ENCODE peak calls at places on chromosomes 13 and 19, in ten cellular contexts. Z is Caco-2; O is pancreas; B is adipocyte; S is effector memory CD4-positive, alpha-beta T cell; D is GM23338; R is thoracic aorta; Y is testis; J is neural progenitor cell; F is psoas muscle. M is an unnamed sample.
A peak's percentile ranks its signal among the peaks of the same experiment; 100 is the strongest.

GRCh38 chr13:105159794-105160193 is 1375.7 kb downstream of the EFNB2 start:
- DNase-seq in Z (no peak), O (no peak), D (no peak), S (no peak), R (no peak), J (no peak), B (no peak), F (no peak), Y (no peak), M (no peak)

GRCh38 chr19:18292810-18293641 is 11.6 kb upstream of the JUND start:
- DNase-seq in Z (peak; percentile 95), D (peak; percentile 97), Y (peak; percentile 79), B (peak; percentile 73), S (no peak), O (peak; percentile 77), J (peak; percentile 94), R (peak; percentile 61), F (peak; percentile 85), M (peak; percentile 92)

GRCh38 chr13:71864094-71864980 is 2.7 kb downstream of the DACH1 start:
- DNase-seq in R (no peak), O (peak; percentile 51), Y (peak; percentile 34), Z (no peak), J (peak; percentile 87), F (peak; percentile 22), D (peak; percentile 78), B (peak; percentile 2), S (no peak), M (peak; percentile 84)

GRCh38 chr13:75258159-75258782 is 223.7 kb downstream of the TBC1D4 start:
- DNase-seq in F (no peak), R (no peak), D (peak; percentile 67), B (peak; percentile 79), J (peak; percentile 47), Y (no peak), O (no peak), S (no peak), Z (no peak), M (no peak)

GRCh38 chr19:40633207-40633606 is 32.0 kb downstream of the LTBP4 start:
- DNase-seq in J (no peak), B (peak; percentile 50), F (no peak), D (no peak), O (no peak), R (no peak), Z (no peak), S (no peak), Y (no peak), M (no peak)

GRCh38 chr13:51261610-51262249 is 39.5 kb downstream of the FAM124A start:
- DNase-seq in F (no peak), Y (no peak), J (no peak), Z (no peak), O (no peak), B (no peak), D (no peak), S (no peak), R (no peak), M (no peak)

GRCh38 chr19:6996810-6997209 is 24.4 kb downstream of the MBD3L2B start:
- DNase-seq in F (no peak), D (no peak), J (no peak), Y (no peak), R (no peak), B (no peak), O (no peak), Z (no peak), S (no peak), M (no peak)

GRCh38 chr13:26896986-26897668 is 136.5 kb upstream of the GPR12 start:
- DNase-seq in Z (no peak), O (no peak), R (no peak), J (peak; percentile 88), S (no peak), D (no peak), B (no peak), Y (no peak), F (no peak), M (no peak)

GRCh38 chr13:64274481-64275217 is 2859.0 kb upstream of the PCDH20 start:
- DNase-seq in B (no peak), D (no peak), J (no peak), S (no peak), F (no peak), Z (peak; percentile 42), O (no peak), Y (no peak), R (no peak), M (no peak)

GRCh38 chr19:1864480-1865171 is 1.2 kb upstream of the KLF16 start:
- DNase-seq in Z (peak; percentile 83), F (peak; percentile 79), O (peak; percentile 74), Y (peak; percentile 70), S (peak; percentile 40), D (peak; percentile 90), R (no peak), J (peak; percentile 91), B (peak; percentile 76), M (no peak)

GRCh38 chr13:72062566-72062965 is 195.6 kb upstream of the DACH1 start:
- DNase-seq in Z (no peak), R (no peak), F (peak; percentile 9), J (peak; percentile 90), S (no peak), Y (no peak), B (no peak), D (peak; percentile 83), O (no peak), M (peak; percentile 75)

GRCh38 chr13:112067121-112067741 is at the start of gene SOX1:
- DNase-seq in S (no peak), Y (no peak), D (peak; percentile 73), B (no peak), O (no peak), J (peak; percentile 87), F (no peak), R (no peak), Z (no peak), M (no peak)
- H3K4me3 ChIP-seq in S (peak within 1 kb of the TSS; percentile 19), Y (peak within 1 kb of the TSS; percentile 39), D (peak within 1 kb of the TSS; percentile 58), B (no peak within 1 kb of the TSS), O (peak within 1 kb of the TSS; percentile 18), J (peak within 1 kb of the TSS; percentile 56), F (peak within 1 kb of the TSS; percentile 49), R (peak within 1 kb of the TSS; percentile 56), Z (peak within 1 kb of the TSS; percentile 47), M (no peak within 1 kb of the TSS)

DNA sequence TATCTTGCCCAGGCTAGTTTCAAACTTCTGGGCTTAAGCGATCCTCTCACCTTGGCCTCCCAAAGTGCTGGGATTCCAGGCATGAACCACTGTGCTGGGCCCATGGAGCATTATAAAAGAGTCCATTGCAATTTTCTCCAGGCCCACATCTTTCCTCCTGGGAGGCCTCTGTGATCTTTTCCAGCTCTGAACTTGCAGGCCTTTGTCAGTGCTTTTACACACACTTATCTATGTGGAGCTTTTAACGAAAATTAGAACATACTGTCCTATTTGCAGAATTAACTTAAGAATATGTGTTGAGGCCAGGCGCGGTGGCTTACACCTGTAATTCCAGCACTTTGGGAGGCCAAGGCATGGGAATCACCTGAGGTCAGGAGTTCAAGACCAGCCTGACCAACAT is 23.9 kb downstream of the TDRD12 start:
- DNase-seq in O (no peak), Y (no peak), F (no peak), S (no peak), B (no peak), R (no peak), D (no peak), J (no peak), Z (no peak), M (no peak)
- H3K4me1 ChIP-seq in O (no peaks in the 10 kb centered on the region), Y (no peaks in the 10 kb centered on the region), F (no peaks in the 10 kb centered on the region), S (peaks cover 12% of the 10 kb centered on the region), B (no peaks in the 10 kb centered on the region), R (no peaks in the 10 kb centered on the region), D (no peaks in the 10 kb centered on the region), J (peaks cover 1% of the 10 kb centered on the region), Z (no peaks in the 10 kb centered on the region), M (no peaks in the 10 kb centered on the region)

GRCh38 chr19:49891393-49891792 is 5.3 kb downstream of the IL4I1 start:
- DNase-seq in R (no peak), Z (peak; percentile 33), D (no peak), Y (no peak), B (no peak), S (no peak), O (no peak), J (no peak), F (no peak), M (no peak)

GRCh38 chr19:49889038-49889686 is 7.5 kb downstream of the IL4I1 start:
- DNase-seq in Z (peak; percentile 30), F (no peak), Y (no peak), B (no peak), O (peak; percentile 14), S (no peak), J (no peak), R (no peak), D (no peak), M (no peak)

GRCh38 chr19:49890349-49891311 is 6.1 kb downstream of the IL4I1 start:
- DNase-seq in B (peak; percentile 39), Z (peak; percentile 86), J (peak; percentile 82), S (peak; percentile 64), R (no peak), D (peak; percentile 80), O (peak; percentile 50), Y (peak; percentile 57), F (no peak), M (no peak)

GRCh38 chr19:49888478-49888901 is 8.2 kb downstream of the IL4I1 start:
- DNase-seq in Y (no peak), B (no peak), O (peak; percentile 12), D (no peak), J (no peak), R (no peak), Z (peak; percentile 27), S (no peak), F (no peak), M (no peak)

DNA sequence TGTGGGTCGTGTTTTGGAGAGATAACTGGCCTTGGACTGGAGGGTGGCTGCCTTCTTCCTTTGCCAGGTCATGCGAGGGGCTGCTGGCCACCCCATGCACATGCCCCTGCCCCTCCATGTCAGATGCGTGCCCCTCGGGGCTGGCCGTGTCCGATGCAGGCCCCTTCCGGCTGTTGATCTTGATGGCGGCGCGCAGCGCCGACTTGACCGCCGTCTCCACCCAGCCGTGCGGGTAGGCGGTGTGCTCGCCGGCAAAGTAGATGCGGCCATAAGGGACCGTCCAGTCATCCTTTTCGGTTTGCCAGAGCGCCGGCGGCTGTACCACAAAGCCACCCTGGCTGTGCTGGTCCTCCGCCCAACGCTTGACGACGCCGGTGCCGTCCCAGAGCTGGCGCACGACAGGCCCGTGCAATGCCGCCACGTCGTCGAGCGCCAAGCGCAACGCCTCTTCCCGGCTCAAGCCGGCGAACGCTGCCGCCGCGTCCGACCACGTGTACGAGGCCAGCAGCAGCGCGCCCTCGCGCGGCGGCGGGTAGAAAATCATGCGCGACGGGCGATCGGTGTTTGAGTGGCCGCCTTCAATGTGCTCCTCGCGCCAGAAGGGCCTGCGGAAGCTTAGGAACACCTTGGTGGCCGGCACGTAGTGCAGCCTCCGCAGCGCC is 6.9 kb downstream of the IL4I1 start:
- DNase-seq in R (no peak), S (peak; percentile 64), Y (peak; percentile 79), D (peak; percentile 94), Z (peak; percentile 90), O (peak; percentile 38), B (peak; percentile 71), J (peak; percentile 91), F (peak; percentile 82), M (no peak)
- H3K4me3 ChIP-seq in R (peak overlapping the region; percentile 56), S (peak overlapping the region; percentile 63), Y (peak overlapping the region; percentile 43), D (peak overlapping the region; percentile 53), Z (peak overlapping the region; percentile 86), O (peak overlapping the region; percentile 26), B (no peak overlapping the region), J (peak overlapping the region; percentile 30), F (peak overlapping the region; percentile 53), M (no peak overlapping the region)

DNA sequence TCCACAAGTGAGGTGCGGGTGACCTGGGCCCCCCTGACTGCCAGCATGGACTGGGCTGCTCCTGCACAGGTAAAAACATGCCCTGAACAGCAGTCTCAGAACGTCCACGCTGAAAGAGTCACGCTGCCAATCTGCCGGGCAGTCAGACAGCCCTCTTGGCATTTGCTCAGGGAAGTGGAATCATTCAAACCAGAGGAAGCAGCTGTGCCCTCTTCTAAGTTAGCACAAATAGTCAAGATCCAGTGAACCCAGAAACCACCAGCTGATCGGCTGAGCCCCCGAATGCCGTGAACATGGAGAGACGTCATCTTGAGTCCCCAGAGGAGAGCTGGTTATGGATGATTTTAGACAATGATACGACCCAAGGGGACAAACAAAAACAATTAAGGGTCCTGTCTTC is 34.4 kb downstream of the KLF2 start:
- DNase-seq in S (no peak), R (no peak), F (no peak), O (no peak), Y (no peak), D (no peak), J (no peak), B (no peak), Z (no peak), M (no peak)
- H3K4me1 ChIP-seq in S (peaks cover 80% of the 10 kb centered on the region), R (no peaks in the 10 kb centered on the region), F (peaks cover 9% of the 10 kb centered on the region), O (peaks cover 11% of the 10 kb centered on the region), Y (peaks cover 39% of the 10 kb centered on the region), D (no peaks in the 10 kb centered on the region), J (no peaks in the 10 kb centered on the region), B (peaks cover 16% of the 10 kb centered on the region), Z (peaks cover 5% of the 10 kb centered on the region), M (no peaks in the 10 kb centered on the region)

M was measured in HAP-1.